ENCODE peak calls at places on chromosomes 6 and 20, in ten cellular contexts. B is NCI-H2171 treated with DMSO at 0.1 percent for 48 hours; G is cardiac muscle cell; T is HTR-8/SVneo; R is neural progenitor cell; U is activated naive CD8-positive, alpha-beta T cell treated with anti-CD3 and anti-CD28 coated beads, Interleukin-2, amount 50 U/mL, for 24 hours; X is NCI-H345; F is ovary; O is H9; Q is HCT116. L is an unnamed sample.

GRCh38 chr20:43731469-43731868 is 4.7 kb upstream of the GTSF1L start:
- DNase-seq in B (no peak), G (peak), T (peak), R (no peak), U (no peak), X (no peak), F (no peak), O (no peak), Q (no peak), L (no peak)

GRCh38 chr6:131023834-131024504 is 39.1 kb downstream of the EPB41L2 start:
- DNase-seq in B (no peak), G (peak), T (peak), R (no peak), U (no peak), X (no peak), F (no peak), O (no peak), Q (peak), L (no peak)

GRCh38 chr6:83474309-83474708 is 38.0 kb upstream of the PRSS35 start:
- DNase-seq in B (no peak), G (peak), T (no peak), R (no peak), U (no peak), X (peak), F (no peak), O (no peak), Q (no peak), L (peak)

GRCh38 chr20:43722153-43722505 is 4.7 kb downstream of the GTSF1L start:
- DNase-seq in B (no peak), G (no peak), T (no peak), R (no peak), U (peak), X (no peak), F (no peak), O (no peak), Q (no peak), L (no peak)

GRCh38 chr20:13809855-13810254 is 25.0 kb downstream of the NDUFAF5 start:
- DNase-seq in B (no peak), G (no peak), T (no peak), R (no peak), U (no peak), X (no peak), F (no peak), O (no peak), Q (no peak), L (no peak)

GRCh38 chr6:110720066-110720465 is 95.2 kb downstream of the CDK19 start:
- DNase-seq in B (no peak), G (no peak), T (no peak), R (no peak), U (no peak), X (no peak), F (no peak), O (no peak), Q (no peak), L (no peak)

GRCh38 chr6:146543940-146544661 is 468 bp downstream of the RAB32 start:
- DNase-seq in B (no peak), G (peak), T (peak), R (peak), U (peak), X (no peak), F (no peak), O (peak), Q (no peak), L (no peak)

GRCh38 chr6:154909821-154910220 is 85.3 kb upstream of the TIAM2 start:
- DNase-seq in B (no peak), G (peak), T (no peak), R (peak), U (no peak), X (no peak), F (no peak), O (no peak), Q (no peak), L (peak)

GRCh38 chr6:125421853-125422252 is 120.1 kb upstream of the HDDC2 start:
- DNase-seq in B (no peak), G (peak), T (peak), R (peak), U (no peak), X (no peak), F (peak), O (peak), Q (no peak), L (peak)

GRCh38 chr6:107657755-107658461 is 166.2 kb downstream of the SCML4 start:
- DNase-seq in B (no peak), G (peak), T (peak), R (no peak), U (peak), X (no peak), F (no peak), O (peak), Q (no peak), L (no peak)

GRCh38 chr6:127933852-127934840 is 33.3 kb upstream of the THEMIS start:
- DNase-seq in B (no peak), G (no peak), T (no peak), R (no peak), U (no peak), X (no peak), F (no peak), O (no peak), Q (no peak), L (no peak)

GRCh38 chr20:409697-410559 is 1.8 kb downstream of the RBCK1 start:
- DNase-seq in B (peak), G (no peak), T (no peak), R (no peak), U (no peak), X (peak), F (no peak), O (no peak), Q (no peak), L (no peak)

GRCh38 chr6:108872001-108872974 is 24.1 kb downstream of the ARMC2 start:
- DNase-seq in B (peak), G (no peak), T (no peak), R (peak), U (peak), X (no peak), F (no peak), O (no peak), Q (no peak), L (no peak)

GRCh38 chr20:1431158-1431557 is 35.5 kb downstream of the NSFL1C start:
- DNase-seq in B (no peak), G (no peak), T (no peak), R (no peak), U (no peak), X (peak), F (no peak), O (no peak), Q (no peak), L (no peak)

GRCh38 chr6:135990855-135991464 is 139.5 kb downstream of the PDE7B start:
- DNase-seq in B (no peak), G (no peak), T (no peak), R (no peak), U (no peak), X (no peak), F (no peak), O (no peak), Q (no peak), L (no peak)

GRCh38 chr6:11744753-11745152 is 33.9 kb downstream of the ADTRP start:
- DNase-seq in B (no peak), G (peak), T (no peak), R (no peak), U (no peak), X (no peak), F (no peak), O (no peak), Q (no peak), L (no peak)

GRCh38 chr6:117483645-117484016 is 1.2 kb downstream of the DCBLD1 start:
- DNase-seq in B (peak), G (peak), T (peak), R (no peak), U (no peak), X (peak), F (no peak), O (no peak), Q (no peak), L (peak)

GRCh38 chr20:17895641-17896246 is 72.8 kb downstream of the SNX5 start:
- DNase-seq in B (no peak), G (peak), T (no peak), R (no peak), U (peak), X (no peak), F (peak), O (no peak), Q (no peak), L (no peak)

GRCh38 chr20:17622851-17623508 is 53.1 kb downstream of the DSTN start:
- DNase-seq in B (no peak), G (no peak), T (no peak), R (no peak), U (no peak), X (no peak), F (no peak), O (no peak), Q (no peak), L (no peak)

GRCh38 chr20:2023151-2023550 is 29.3 kb upstream of the PDYN start:
- DNase-seq in B (no peak), G (no peak), T (no peak), R (no peak), U (no peak), X (no peak), F (no peak), O (no peak), Q (peak), L (no peak)

GRCh38 chr6:154258064-154258757 is 98.4 kb downstream of the IPCEF1 start:
- DNase-seq in B (no peak), G (no peak), T (no peak), R (no peak), U (no peak), X (no peak), F (no peak), O (no peak), Q (no peak), L (no peak)

GRCh38 chr6:112909781-112910180 is 562.7 kb downstream of the RFPL4B start:
- DNase-seq in B (no peak), G (no peak), T (no peak), R (no peak), U (no peak), X (no peak), F (no peak), O (no peak), Q (no peak), L (no peak)

GRCh38 chr6:106525111-106525884 is 104.0 kb downstream of the RTN4IP1 start:
- DNase-seq in B (no peak), G (no peak), T (no peak), R (no peak), U (no peak), X (no peak), F (no peak), O (no peak), Q (no peak), L (no peak)

GRCh38 chr6:39897699-39898098 is 36.6 kb downstream of the MOCS1 start:
- DNase-seq in B (no peak), G (no peak), T (no peak), R (no peak), U (no peak), X (no peak), F (no peak), O (no peak), Q (no peak), L (no peak)

GRCh38 chr6:11315743-11316437 is 83.4 kb upstream of the NEDD9 start:
- DNase-seq in B (no peak), G (peak), T (peak), R (no peak), U (no peak), X (no peak), F (no peak), O (no peak), Q (peak), L (no peak)

GRCh38 chr20:41078329-41078728 is 49.7 kb downstream of the TOP1 start:
- DNase-seq in B (no peak), G (peak), T (peak), R (peak), U (no peak), X (no peak), F (no peak), O (no peak), Q (no peak), L (peak)

GRCh38 chr20:41017448-41018042 is 11.1 kb upstream of the TOP1 start:
- DNase-seq in B (no peak), G (no peak), T (no peak), R (no peak), U (no peak), X (no peak), F (no peak), O (no peak), Q (no peak), L (no peak)

GRCh38 chr6:112690497-112691202 is 343.5 kb downstream of the RFPL4B start:
- DNase-seq in B (peak), G (peak), T (peak), R (no peak), U (no peak), X (no peak), F (no peak), O (no peak), Q (no peak), L (peak)

GRCh38 chr20:17654649-17655285 is 27.3 kb downstream of the RRBP1 start:
- DNase-seq in B (no peak), G (peak), T (peak), R (peak), U (peak), X (no peak), F (no peak), O (peak), Q (no peak), L (peak)

GRCh38 chr20:10642859-10643559 is 30.8 kb downstream of the JAG1 start:
- DNase-seq in B (peak), G (no peak), T (no peak), R (no peak), U (no peak), X (peak), F (no peak), O (no peak), Q (no peak), L (no peak)

GRCh38 chr6:30881987-30882763 is 2.1 kb upstream of the DDR1 start:
- DNase-seq in B (peak), G (peak), T (peak), R (peak), U (no peak), X (no peak), F (peak), O (peak), Q (no peak), L (peak)

GRCh38 chr6:21596379-21597242 is 3.1 kb downstream of the SOX4 start:
- DNase-seq in B (peak), G (peak), T (no peak), R (peak), U (peak), X (peak), F (peak), O (peak), Q (no peak), L (peak)

GRCh38 chr20:63087236-63087871 is 80.6 kb upstream of the BHLHE23 start:
- DNase-seq in B (no peak), G (no peak), T (no peak), R (no peak), U (no peak), X (no peak), F (no peak), O (peak), Q (no peak), L (no peak)

GRCh38 chr6:142302427-142303190 is 802 bp downstream of the ADGRG6 start:
- DNase-seq in B (peak), G (no peak), T (no peak), R (no peak), U (no peak), X (no peak), F (no peak), O (peak), Q (peak), L (no peak)

L was measured in NCI-H82.